ENCODE peak calls at places on chromosome 9, in four cellular contexts. F is psoas muscle, L is occipital lobe, K is islet precursor cell. Y is an unnamed sample.

GRCh38 chr9:127796899-127797370 is 5.7 kb upstream of the FPGS start:
- DNase-seq in K (no peak), L (no peak), F (no peak), Y (peak)

GRCh38 chr9:78940121-78940855 is 631.5 kb upstream of the TLE4 start:
- DNase-seq in K (no peak), F (no peak), L (no peak), Y (no peak)

GRCh38 chr9:127540664-127541041 is 71.4 kb upstream of the STXBP1 start:
- DNase-seq in L (no peak), F (no peak), K (no peak), Y (no peak)

GRCh38 chr9:113882636-113883164 is 6.6 kb downstream of the ZNF618 start:
- DNase-seq in F (no peak), K (no peak), L (no peak), Y (no peak)

GRCh38 chr9:112858625-112859147 is 32.0 kb downstream of the SLC46A2 start:
- DNase-seq in K (no peak), L (no peak), F (no peak), Y (no peak)

GRCh38 chr9:82332774-82333152 is 344.2 kb downstream of the SPATA31D1 start:
- DNase-seq in F (peak), L (no peak), K (peak), Y (no peak)

GRCh38 chr9:128946945-128947422 is 419 bp downstream of the DOLK start:
- DNase-seq in K (peak), L (peak), F (peak), Y (no peak)

GRCh38 chr9:126704157-126704941 is 90.6 kb downstream of the LMX1B start:
- DNase-seq in F (no peak), L (peak), K (peak), Y (no peak)

GRCh38 chr9:21381752-21382339 is 3.4 kb downstream of the IFNA2 start:
- DNase-seq in K (peak), F (no peak), L (no peak), Y (no peak)

GRCh38 chr9:3498691-3499090 is 27.1 kb downstream of the RFX3 start:
- DNase-seq in F (no peak), L (no peak), K (no peak), Y (peak)

GRCh38 chr9:107637421-107638420 is 148.2 kb upstream of the KLF4 start:
- DNase-seq in L (peak), K (peak), F (peak), Y (peak)

GRCh38 chr9:70510157-70510770 is 95.8 kb upstream of the KLF9 start:
- DNase-seq in K (no peak), F (peak), L (no peak), Y (peak)

GRCh38 chr9:132479733-132480132 is 69.7 kb downstream of the CFAP77 start:
- DNase-seq in F (no peak), L (no peak), K (no peak), Y (no peak)

GRCh38 chr9:137168907-137169763 is 716 bp downstream of the LRRC26 start:
- DNase-seq in F (no peak), K (peak), L (peak), Y (peak)

GRCh38 chr9:123261006-123261677 is 7.2 kb downstream of the STRBP start:
- DNase-seq in L (no peak), K (no peak), F (no peak), Y (no peak)

GRCh38 chr9:116027511-116027910 is 126.1 kb upstream of the PAPPA start:
- DNase-seq in L (no peak), F (no peak), K (no peak), Y (no peak)

GRCh38 chr9:118395415-118395814 is 691.2 kb downstream of the TLR4 start:
- DNase-seq in K (no peak), F (no peak), L (no peak), Y (no peak)

GRCh38 chr9:114092336-114092735 is 6.8 kb downstream of the KIF12 start:
- DNase-seq in K (peak), F (no peak), L (no peak), Y (no peak)

GRCh38 chr9:20477940-20478620 is 144.2 kb downstream of the MLLT3 start:
- DNase-seq in F (no peak), L (no peak), K (peak), Y (no peak)

GRCh38 chr9:84871983-84872382 is 202.5 kb downstream of the NTRK2 start:
- DNase-seq in L (no peak), K (no peak), F (no peak), Y (no peak)

GRCh38 chr9:137511758-137512463 is 38.3 kb downstream of the PNPLA7 start:
- DNase-seq in K (no peak), L (no peak), F (no peak), Y (no peak)

GRCh38 chr9:35664531-35665470 is at the start of gene ARHGEF39:
- DNase-seq in F (peak), L (peak), K (peak), Y (peak)

GRCh38 chr9:136979769-136980587 is 2.7 kb downstream of the PTGDS start:
- DNase-seq in F (no peak), K (no peak), L (no peak), Y (no peak)

GRCh38 chr9:131831380-131832165 is 91.7 kb upstream of the RAPGEF1 start:
- DNase-seq in L (no peak), F (no peak), K (no peak), Y (no peak)

GRCh38 chr9:115362101-115362500 is 244.1 kb upstream of the TNC start:
- DNase-seq in L (no peak), K (no peak), F (no peak), Y (no peak)

GRCh38 chr9:35746583-35746982 is 2.4 kb downstream of the GBA2 start:
- DNase-seq in F (no peak), L (no peak), K (no peak), Y (no peak)

GRCh38 chr9:136694163-136694864 is 7.1 kb upstream of the AGPAT2 start:
- DNase-seq in L (no peak), K (peak), F (peak), Y (no peak)

GRCh38 chr9:13665418-13666066 is 386.1 kb upstream of the MPDZ start:
- DNase-seq in L (no peak), K (no peak), F (no peak), Y (no peak)

GRCh38 chr9:112819635-112820496 is 69.3 kb downstream of the SNX30 start:
- DNase-seq in F (peak), K (peak), L (no peak), Y (peak)

GRCh38 chr9:105168935-105169334 is 75.5 kb upstream of the SLC44A1 start:
- DNase-seq in K (no peak), L (no peak), F (no peak), Y (no peak)

GRCh38 chr9:125700791-125701190 is 6.2 kb downstream of the MAPKAP1 start:
- DNase-seq in K (no peak), L (no peak), F (no peak), Y (peak)

Y was measured in dermis microvascular lymphatic vessel endothelial cell.